ENCODE peak calls at places on chromosomes 5 and 9, in seven cellular contexts. F is AG10803; E is HT-29; L is activated CD8-positive, alpha-beta memory T cell treated with anti-CD3 and anti-CD28 coated beads, Interleukin-2, amount 10 ng/mL, durations not matched to agents 7 days and 5 days; Z is activated T-helper 9 cell treated with anti-CD3 and anti-CD28 coated beads, Interleukin-2, amount 50 U/mL, for 16 hours; N is chondrocyte; G is left kidney. R is an unnamed sample.
A peak's percentile ranks its signal among the peaks of the same experiment; 100 is the strongest.

GRCh38 chr9:137832191-137832700 is 45.3 kb upstream of the CACNA1B start:
- DNase-seq in L (no peak), N (no peak), F (no peak), G (no peak), E (no peak), Z (no peak), R (no peak)

GRCh38 chr9:87865626-87866025 is 17.1 kb upstream of the SPATA31E1 start:
- DNase-seq in L (no peak), E (peak; percentile 52), N (no peak), G (no peak), Z (no peak), F (no peak), R (no peak)

GRCh38 chr9:132128191-132128590 is 33.7 kb upstream of the NTNG2 start:
- DNase-seq in L (no peak), N (no peak), F (no peak), G (peak; percentile 69), Z (no peak), E (no peak), R (no peak)

GRCh38 chr5:180631549-180632392 is 17.6 kb downstream of the FLT4 start:
- DNase-seq in G (peak; percentile 63), E (no peak), F (no peak), L (no peak), N (peak; percentile 94), Z (no peak), R (no peak)

GRCh38 chr5:174187481-174187880 is 142.0 kb downstream of the NSG2 start:
- DNase-seq in N (no peak), F (no peak), G (no peak), Z (no peak), L (no peak), E (no peak), R (no peak)

GRCh38 chr5:40033411-40033810 is 608.6 kb upstream of the DAB2 start:
- DNase-seq in L (no peak), N (no peak), Z (no peak), F (no peak), E (no peak), G (no peak), R (no peak)

GRCh38 chr5:146797683-146798082 is 80.9 kb downstream of the PPP2R2B start:
- DNase-seq in G (peak; percentile 65), F (no peak), Z (no peak), N (no peak), L (no peak), E (no peak), R (no peak)

GRCh38 chr5:9500244-9500643 is 45.6 kb downstream of the SEMA5A start:
- DNase-seq in E (no peak), N (no peak), Z (no peak), G (no peak), F (no peak), L (no peak), R (no peak)

GRCh38 chr5:154238776-154239481 is 48.4 kb downstream of the GALNT10 start:
- DNase-seq in Z (no peak), N (no peak), E (no peak), F (no peak), L (no peak), G (no peak), R (no peak)

GRCh38 chr9:134560206-134560605 is 81.4 kb upstream of the COL5A1 start:
- DNase-seq in L (no peak), G (no peak), Z (no peak), F (no peak), N (peak; percentile 32), E (no peak), R (no peak)

GRCh38 chr5:112583166-112583565 is 154.5 kb upstream of the APC start:
- DNase-seq in G (no peak), L (no peak), N (no peak), F (no peak), E (no peak), Z (no peak), R (no peak)

GRCh38 chr5:78808380-78808779 is 159.8 kb upstream of the LHFPL2 start:
- DNase-seq in Z (no peak), N (no peak), F (peak; percentile 48), G (no peak), E (no peak), L (no peak), R (no peak)

GRCh38 chr9:127521919-127522304 is 70.6 kb downstream of the LRSAM1 start:
- DNase-seq in Z (no peak), F (no peak), G (no peak), N (no peak), L (no peak), E (peak; percentile 97), R (peak; percentile 63)

GRCh38 chr9:137226338-137227056 is 805 bp upstream of the RNF224 start:
- DNase-seq in G (no peak), N (no peak), E (no peak), Z (no peak), L (no peak), F (no peak), R (no peak)

GRCh38 chr5:41252036-41252435 is 38.7 kb upstream of the C6 start:
- DNase-seq in G (no peak), F (no peak), N (no peak), L (no peak), E (no peak), Z (no peak), R (no peak)

GRCh38 chr9:29176231-29176630 is 1603.0 kb upstream of the C9orf72 start:
- DNase-seq in F (no peak), N (no peak), Z (no peak), L (no peak), G (no peak), E (no peak), R (no peak)

GRCh38 chr5:37029436-37029835 is 152.9 kb downstream of the NIPBL start:
- DNase-seq in E (no peak), N (no peak), L (no peak), F (peak; percentile 22), G (no peak), Z (no peak), R (no peak)

GRCh38 chr5:129747847-129748407 is at the start of gene MINAR2:
- DNase-seq in Z (no peak), L (no peak), E (no peak), F (no peak), N (no peak), G (peak; percentile 46), R (no peak)

GRCh38 chr5:8606231-8606630 is 737.3 kb downstream of the MTRR start:
- DNase-seq in G (no peak), E (no peak), N (no peak), F (no peak), Z (no peak), L (no peak), R (no peak)

GRCh38 chr5:1552469-1553255 is 28.9 kb upstream of the LPCAT1 start:
- DNase-seq in N (peak; percentile 71), F (peak; percentile 34), G (peak; percentile 50), E (no peak), L (peak; percentile 31), Z (no peak), R (no peak)

GRCh38 chr5:15290953-15291352 is 209.0 kb upstream of the FBXL7 start:
- DNase-seq in Z (no peak), G (no peak), L (no peak), F (no peak), E (peak; percentile 19), N (no peak), R (no peak)

GRCh38 chr9:130634191-130634768 is 30.1 kb upstream of the PRDM12 start:
- DNase-seq in L (no peak), F (no peak), E (no peak), N (no peak), Z (no peak), G (no peak), R (no peak)

GRCh38 chr5:137148128-137148527 is 351.0 kb downstream of the SPOCK1 start:
- DNase-seq in L (no peak), Z (no peak), E (no peak), G (peak; percentile 26), N (no peak), F (no peak), R (no peak)

GRCh38 chr5:10399839-10400238 is 41.8 kb upstream of the ROPN1L start:
- DNase-seq in E (no peak), G (no peak), N (no peak), F (no peak), L (no peak), Z (no peak), R (no peak)

GRCh38 chr5:140570058-140570457 is 5.4 kb downstream of the SLC35A4 start:
- DNase-seq in N (no peak), Z (no peak), G (no peak), F (no peak), E (no peak), L (peak; percentile 34), R (no peak)

GRCh38 chr5:172350212-172351181 is 66.9 kb upstream of the UBTD2 start:
- DNase-seq in L (no peak), E (no peak), G (no peak), Z (no peak), N (peak; percentile 68), F (no peak), R (no peak)

GRCh38 chr5:64165500-64166200 is at the start of gene RNF180:
- DNase-seq in F (peak; percentile 16), Z (no peak), N (peak; percentile 88), G (peak; percentile 83), L (no peak), E (no peak), R (peak; percentile 10)

R was measured in H4.